ENCODE peak calls at places on chromosomes 2 and 18, in ten cellular contexts. One of them, this sample, is unnamed.

GRCh38 chr2:42329779-42330178 is 31.2 kb downstream of the COX7A2L start:
- DNase-seq in endothelial cell of umbilical vein: no peak
- DNase-seq in Panc1: no peak
- DNase-seq in HL-60: no peak
- DNase-seq in prostate gland: no peak
- DNase-seq in GM12878: no peak
- DNase-seq in spleen: no peak
- DNase-seq in HepG2: no peak
- DNase-seq in GM23338: no peak
- DNase-seq in stomach: no peak
- DNase-seq in this sample: no peak

GRCh38 chr18:21894619-21895367 is 154.2 kb downstream of the MIB1 start:
- DNase-seq in endothelial cell of umbilical vein: no peak
- DNase-seq in Panc1: no peak
- DNase-seq in HL-60: no peak
- DNase-seq in prostate gland: no peak
- DNase-seq in GM12878: no peak
- DNase-seq in spleen: no peak
- DNase-seq in HepG2: no peak
- DNase-seq in GM23338: no peak
- DNase-seq in stomach: no peak
- DNase-seq in this sample: no peak

GRCh38 chr2:241559489-241560180 is 1.1 kb downstream of the BOK start:
- DNase-seq in endothelial cell of umbilical vein: peak; percentile 75
- DNase-seq in Panc1: no peak
- DNase-seq in HL-60: no peak
- DNase-seq in prostate gland: peak; percentile 27
- DNase-seq in GM12878: no peak
- DNase-seq in spleen: no peak
- DNase-seq in HepG2: peak; percentile 61
- DNase-seq in GM23338: peak; percentile 75
- DNase-seq in stomach: peak; percentile 46
- DNase-seq in this sample: no peak

GRCh38 chr2:37453024-37453423 is 108.6 kb downstream of the QPCT start:
- DNase-seq in endothelial cell of umbilical vein: peak; percentile 28
- DNase-seq in Panc1: no peak
- DNase-seq in HL-60: no peak
- DNase-seq in prostate gland: no peak
- DNase-seq in GM12878: no peak
- DNase-seq in spleen: no peak
- DNase-seq in HepG2: no peak
- DNase-seq in GM23338: no peak
- DNase-seq in stomach: no peak
- DNase-seq in this sample: no peak

GRCh38 chr2:40062381-40062780 is 283.3 kb upstream of the THUMPD2 start:
- DNase-seq in endothelial cell of umbilical vein: no peak
- DNase-seq in Panc1: no peak
- DNase-seq in HL-60: no peak
- DNase-seq in prostate gland: no peak
- DNase-seq in GM12878: no peak
- DNase-seq in spleen: no peak
- DNase-seq in HepG2: no peak
- DNase-seq in GM23338: no peak
- DNase-seq in stomach: no peak
- DNase-seq in this sample: no peak

GRCh38 chr18:65906621-65907034 is 155.8 kb downstream of the CDH7 start:
- DNase-seq in endothelial cell of umbilical vein: no peak
- DNase-seq in Panc1: no peak
- DNase-seq in HL-60: no peak
- DNase-seq in prostate gland: peak; percentile 90
- DNase-seq in GM12878: no peak
- DNase-seq in spleen: no peak
- DNase-seq in HepG2: no peak
- DNase-seq in GM23338: peak; percentile 79
- DNase-seq in stomach: no peak
- DNase-seq in this sample: no peak

GRCh38 chr2:168166902-168167510 is 80.4 kb downstream of the STK39 start:
- DNase-seq in endothelial cell of umbilical vein: no peak
- DNase-seq in Panc1: peak; percentile 10
- DNase-seq in HL-60: no peak
- DNase-seq in prostate gland: no peak
- DNase-seq in GM12878: no peak
- DNase-seq in spleen: no peak
- DNase-seq in HepG2: peak; percentile 88
- DNase-seq in GM23338: no peak
- DNase-seq in stomach: no peak
- DNase-seq in this sample: peak; percentile 83

GRCh38 chr2:232714969-232715368 is 17.8 kb downstream of the GIGYF2 start:
- DNase-seq in endothelial cell of umbilical vein: no peak
- DNase-seq in Panc1: no peak
- DNase-seq in HL-60: no peak
- DNase-seq in prostate gland: no peak
- DNase-seq in GM12878: no peak
- DNase-seq in spleen: no peak
- DNase-seq in HepG2: no peak
- DNase-seq in GM23338: no peak
- DNase-seq in stomach: no peak
- DNase-seq in this sample: no peak

GRCh38 chr18:79353238-79353637 is 42.5 kb upstream of the NFATC1 start:
- DNase-seq in endothelial cell of umbilical vein: no peak
- DNase-seq in Panc1: no peak
- DNase-seq in HL-60: no peak
- DNase-seq in prostate gland: no peak
- DNase-seq in GM12878: no peak
- DNase-seq in spleen: no peak
- DNase-seq in HepG2: peak; percentile 10
- DNase-seq in GM23338: peak; percentile 61
- DNase-seq in stomach: no peak
- DNase-seq in this sample: no peak

GRCh38 chr2:178072383-178073301 is at the start of gene PDE11A:
- DNase-seq in endothelial cell of umbilical vein: peak; percentile 52
- DNase-seq in Panc1: no peak
- DNase-seq in HL-60: no peak
- DNase-seq in prostate gland: peak; percentile 92
- DNase-seq in GM12878: no peak
- DNase-seq in spleen: peak; percentile 81
- DNase-seq in HepG2: peak; percentile 88
- DNase-seq in GM23338: peak; percentile 94
- DNase-seq in stomach: peak; percentile 92
- DNase-seq in this sample: peak; percentile 75

GRCh38 chr2:96449637-96450036 is 55.5 kb downstream of the NEURL3 start:
- DNase-seq in endothelial cell of umbilical vein: no peak
- DNase-seq in Panc1: no peak
- DNase-seq in HL-60: no peak
- DNase-seq in prostate gland: peak; percentile 43
- DNase-seq in GM12878: no peak
- DNase-seq in spleen: no peak
- DNase-seq in HepG2: no peak
- DNase-seq in GM23338: no peak
- DNase-seq in stomach: no peak
- DNase-seq in this sample: no peak

GRCh38 chr2:168633200-168633599 is 169.2 kb upstream of the NOSTRIN start:
- DNase-seq in endothelial cell of umbilical vein: no peak
- DNase-seq in Panc1: no peak
- DNase-seq in HL-60: no peak
- DNase-seq in prostate gland: no peak
- DNase-seq in GM12878: no peak
- DNase-seq in spleen: no peak
- DNase-seq in HepG2: no peak
- DNase-seq in GM23338: no peak
- DNase-seq in stomach: no peak
- DNase-seq in this sample: no peak

GRCh38 chr2:70964596-70965386 is 13.6 kb upstream of the ANKRD53 start:
- DNase-seq in endothelial cell of umbilical vein: peak; percentile 56
- DNase-seq in Panc1: no peak
- DNase-seq in HL-60: no peak
- DNase-seq in prostate gland: peak; percentile 64
- DNase-seq in GM12878: no peak
- DNase-seq in spleen: peak; percentile 93
- DNase-seq in HepG2: peak; percentile 22
- DNase-seq in GM23338: peak; percentile 94
- DNase-seq in stomach: peak; percentile 75
- DNase-seq in this sample: peak; percentile 36

GRCh38 chr2:6968319-6969100 is 51.3 kb downstream of the RNF144A start:
- DNase-seq in endothelial cell of umbilical vein: no peak
- DNase-seq in Panc1: no peak
- DNase-seq in HL-60: no peak
- DNase-seq in prostate gland: no peak
- DNase-seq in GM12878: no peak
- DNase-seq in spleen: no peak
- DNase-seq in HepG2: peak; percentile 21
- DNase-seq in GM23338: peak; percentile 34
- DNase-seq in stomach: no peak
- DNase-seq in this sample: no peak

GRCh38 chr2:98867539-98868309 is 68.3 kb downstream of the CRACDL start:
- DNase-seq in endothelial cell of umbilical vein: peak; percentile 17
- DNase-seq in Panc1: no peak
- DNase-seq in HL-60: no peak
- DNase-seq in prostate gland: no peak
- DNase-seq in GM12878: no peak
- DNase-seq in spleen: no peak
- DNase-seq in HepG2: no peak
- DNase-seq in GM23338: no peak
- DNase-seq in stomach: no peak
- DNase-seq in this sample: no peak

GRCh38 chr2:98869868-98870267 is 66.2 kb downstream of the CRACDL start:
- DNase-seq in endothelial cell of umbilical vein: no peak
- DNase-seq in Panc1: no peak
- DNase-seq in HL-60: no peak
- DNase-seq in prostate gland: peak; percentile 64
- DNase-seq in GM12878: no peak
- DNase-seq in spleen: no peak
- DNase-seq in HepG2: no peak
- DNase-seq in GM23338: no peak
- DNase-seq in stomach: peak; percentile 91
- DNase-seq in this sample: no peak

GRCh38 chr2:98870516-98871158 is 65.4 kb downstream of the CRACDL start:
- DNase-seq in endothelial cell of umbilical vein: no peak
- DNase-seq in Panc1: no peak
- DNase-seq in HL-60: no peak
- DNase-seq in prostate gland: no peak
- DNase-seq in GM12878: no peak
- DNase-seq in spleen: no peak
- DNase-seq in HepG2: no peak
- DNase-seq in GM23338: peak; percentile 48
- DNase-seq in stomach: no peak
- DNase-seq in this sample: no peak

GRCh38 chr2:98868548-98869271 is 67.3 kb downstream of the CRACDL start:
- DNase-seq in endothelial cell of umbilical vein: no peak
- DNase-seq in Panc1: no peak
- DNase-seq in HL-60: no peak
- DNase-seq in prostate gland: no peak
- DNase-seq in GM12878: no peak
- DNase-seq in spleen: no peak
- DNase-seq in HepG2: peak; percentile 80
- DNase-seq in GM23338: no peak
- DNase-seq in stomach: no peak
- DNase-seq in this sample: no peak

GRCh38 chr2:98869272-98869641 is 66.8 kb downstream of the CRACDL start:
- DNase-seq in endothelial cell of umbilical vein: no peak
- DNase-seq in Panc1: no peak
- DNase-seq in HL-60: no peak
- DNase-seq in prostate gland: no peak
- DNase-seq in GM12878: no peak
- DNase-seq in spleen: no peak
- DNase-seq in HepG2: peak; percentile 20
- DNase-seq in GM23338: peak; percentile 55
- DNase-seq in stomach: peak; percentile 92
- DNase-seq in this sample: no peak
- H3K27ac ChIP-seq in endothelial cell of umbilical vein: no peak overlapping the region
- H3K27ac ChIP-seq in Panc1: no peak overlapping the region
- H3K27ac ChIP-seq in HL-60: no peak overlapping the region
- H3K27ac ChIP-seq in prostate gland: no peak overlapping the region
- H3K27ac ChIP-seq in GM12878: no peak overlapping the region
- H3K27ac ChIP-seq in spleen: no peak overlapping the region
- H3K27ac ChIP-seq in HepG2: no peak overlapping the region
- H3K27ac ChIP-seq in GM23338: no peak overlapping the region
- H3K27ac ChIP-seq in stomach: peak overlapping the region; percentile 94
- H3K27ac ChIP-seq in this sample: no peak overlapping the region

DNA sequence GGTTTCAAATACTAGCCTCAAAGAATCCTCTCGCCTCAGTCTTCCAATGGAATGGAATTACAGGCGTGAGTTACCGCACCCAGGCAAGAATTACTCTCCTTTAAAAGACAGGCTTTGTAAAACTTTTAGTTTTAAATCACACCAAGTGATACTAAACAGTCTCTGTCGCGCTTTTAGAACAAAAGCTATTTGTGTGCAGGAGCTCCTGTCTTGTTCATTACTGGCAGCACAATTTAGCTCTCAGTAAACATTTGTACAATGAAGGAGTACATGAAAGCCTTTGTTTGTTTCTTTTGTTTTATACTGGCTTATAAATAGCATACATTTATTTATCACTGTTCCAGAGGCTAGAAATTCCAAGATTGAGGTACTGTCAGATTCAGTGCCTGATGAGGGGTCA is 1719.2 kb upstream of the PIK3C3 start:
- DNase-seq in endothelial cell of umbilical vein: no peak
- DNase-seq in Panc1: no peak
- DNase-seq in HL-60: no peak
- DNase-seq in prostate gland: no peak
- DNase-seq in GM12878: no peak
- DNase-seq in spleen: no peak
- DNase-seq in HepG2: no peak
- DNase-seq in GM23338: no peak
- DNase-seq in stomach: no peak
- DNase-seq in this sample: no peak
- TF ChIP-seq POLR2AphosphoS5 in endothelial cell of umbilical vein: no peak
- TF ChIP-seq POLR2AphosphoS5 in Panc1: no peak
- TF ChIP-seq POLR2AphosphoS5 in HL-60: no peak
- TF ChIP-seq POLR2AphosphoS5 in prostate gland: no peak
- TF ChIP-seq POLR2AphosphoS5 in GM12878: no peak
- TF ChIP-seq POLR2AphosphoS5 in spleen: no peak
- TF ChIP-seq POLR2AphosphoS5 in HepG2: no peak
- TF ChIP-seq POLR2AphosphoS5 in GM23338: no peak
- TF ChIP-seq POLR2AphosphoS5 in stomach: no peak
- TF ChIP-seq POLR2AphosphoS5 in this sample: no peak

DNA sequence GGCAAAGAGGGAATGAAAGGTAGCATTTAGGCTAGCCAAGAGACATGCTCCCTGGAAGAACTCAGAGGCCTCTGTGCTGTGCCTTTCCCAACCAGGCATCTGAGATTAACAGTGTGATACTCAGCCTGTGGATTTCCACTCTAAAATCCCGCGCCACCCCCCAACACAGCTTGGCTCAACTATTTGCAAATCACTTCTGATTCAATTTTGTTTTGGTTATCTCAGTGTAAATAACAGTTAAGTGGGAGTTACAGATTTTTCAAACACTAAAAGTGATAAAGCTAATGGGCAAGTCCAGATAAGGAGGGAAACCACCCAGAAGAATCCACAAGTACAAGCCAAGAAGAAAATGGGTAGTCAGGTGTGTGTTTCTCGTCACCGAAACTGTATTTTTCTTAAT is 1.4 kb upstream of the NRP2 start:
- DNase-seq in endothelial cell of umbilical vein: peak; percentile 20
- DNase-seq in Panc1: no peak
- DNase-seq in HL-60: no peak
- DNase-seq in prostate gland: no peak
- DNase-seq in GM12878: no peak
- DNase-seq in spleen: no peak
- DNase-seq in HepG2: no peak
- DNase-seq in GM23338: no peak
- DNase-seq in stomach: peak; percentile 80
- DNase-seq in this sample: no peak
- H3K27ac ChIP-seq in endothelial cell of umbilical vein: no peak overlapping the region
- H3K27ac ChIP-seq in Panc1: no peak overlapping the region
- H3K27ac ChIP-seq in HL-60: no peak overlapping the region
- H3K27ac ChIP-seq in prostate gland: no peak overlapping the region
- H3K27ac ChIP-seq in GM12878: no peak overlapping the region
- H3K27ac ChIP-seq in spleen: no peak overlapping the region
- H3K27ac ChIP-seq in HepG2: no peak overlapping the region
- H3K27ac ChIP-seq in GM23338: no peak overlapping the region
- H3K27ac ChIP-seq in stomach: peak overlapping the region; percentile 54
- H3K27ac ChIP-seq in this sample: no peak overlapping the region

GRCh38 chr2:224569654-224570053 is 15.5 kb downstream of the CUL3 start:
- DNase-seq in endothelial cell of umbilical vein: no peak
- DNase-seq in Panc1: no peak
- DNase-seq in HL-60: no peak
- DNase-seq in prostate gland: no peak
- DNase-seq in GM12878: no peak
- DNase-seq in spleen: no peak
- DNase-seq in HepG2: no peak
- DNase-seq in GM23338: no peak
- DNase-seq in stomach: no peak
- DNase-seq in this sample: no peak
- TF ChIP-seq POLR2AphosphoS5 in endothelial cell of umbilical vein: no peak
- TF ChIP-seq POLR2AphosphoS5 in Panc1: no peak
- TF ChIP-seq POLR2AphosphoS5 in HL-60: no peak
- TF ChIP-seq POLR2AphosphoS5 in prostate gland: no peak
- TF ChIP-seq POLR2AphosphoS5 in GM12878: no peak
- TF ChIP-seq POLR2AphosphoS5 in spleen: no peak
- TF ChIP-seq POLR2AphosphoS5 in HepG2: no peak
- TF ChIP-seq POLR2AphosphoS5 in GM23338: no peak
- TF ChIP-seq POLR2AphosphoS5 in stomach: no peak
- TF ChIP-seq POLR2AphosphoS5 in this sample: no peak

This sample was measured in HCT116.